ENCODE peak calls at places on chromosomes 3 and 15, in five cellular contexts. K, M, Q, H and R are unnamed samples.

GRCh38 chr3:34263014-34263714 is 464.7 kb downstream of the PDCD6IP start:
- DNase-seq in K (no peak), M (no peak), Q (no peak), H (no peak), R (no peak)

GRCh38 chr15:100083572-100083971 is 258.2 kb downstream of the ADAMTS17 start:
- DNase-seq in K (no peak), M (no peak), Q (peak; percentile 79), H (no peak), R (no peak)

GRCh38 chr3:65200312-65200711 is 512.5 kb upstream of the ADAMTS9 start:
- DNase-seq in K (no peak), M (no peak), Q (no peak), H (no peak), R (no peak)

GRCh38 chr15:92005154-92005553 is 151.6 kb downstream of the SLCO3A1 start:
- DNase-seq in K (no peak), M (no peak), Q (no peak), H (no peak), R (no peak)

GRCh38 chr3:99319961-99320360 is 318.4 kb upstream of the COL8A1 start:
- DNase-seq in K (no peak), M (no peak), Q (no peak), H (no peak), R (no peak)

GRCh38 chr15:27179789-27180188 is 208.8 kb downstream of the GABRG3 start:
- DNase-seq in K (no peak), M (no peak), Q (no peak), H (no peak), R (no peak)

GRCh38 chr3:5576277-5577011 is 388.9 kb downstream of the EDEM1 start:
- DNase-seq in K (no peak), M (no peak), Q (no peak), H (no peak), R (no peak)

GRCh38 chr3:170865209-170866094 is 4.5 kb downstream of the RPL22L1 start:
- DNase-seq in K (no peak), M (no peak), Q (no peak), H (no peak), R (peak; percentile 49)

GRCh38 chr15:29736745-29737023 is 85.6 kb downstream of the TJP1 start:
- DNase-seq in K (no peak), M (no peak), Q (no peak), H (no peak), R (no peak)

GRCh38 chr15:62440310-62440709 is 275.2 kb upstream of the C2CD4B start:
- DNase-seq in K (no peak), M (no peak), Q (no peak), H (no peak), R (no peak)

GRCh38 chr3:61768284-61769012 is 207.1 kb downstream of the PTPRG start:
- DNase-seq in K (no peak), M (no peak), Q (no peak), H (no peak), R (no peak)

GRCh38 chr3:46882377-46883015 is 5.0 kb downstream of the PTH1R start:
- DNase-seq in K (peak; percentile 91), M (no peak), Q (no peak), H (no peak), R (peak; percentile 54)

GRCh38 chr3:73656241-73656890 is 31.6 kb upstream of the PDZRN3 start:
- DNase-seq in K (no peak), M (no peak), Q (no peak), H (no peak), R (no peak)

GRCh38 chr3:38117163-38117716 is 19.7 kb downstream of the ACAA1 start:
- DNase-seq in K (no peak), M (no peak), Q (no peak), H (no peak), R (no peak)

GRCh38 chr3:163368168-163368567 is 1710.1 kb downstream of the SI start:
- DNase-seq in K (no peak), M (no peak), Q (no peak), H (no peak), R (no peak)

GRCh38 chr3:133661454-133662255 is at the start of gene TOPBP1:
- DNase-seq in K (peak; percentile 91), M (peak; percentile 71), Q (peak; percentile 82), H (peak; percentile 91), R (peak; percentile 77)

GRCh38 chr3:191051037-191051436 is 148.0 kb upstream of the OSTN start:
- DNase-seq in K (peak; percentile 9), M (no peak), Q (no peak), H (no peak), R (peak; percentile 0)